ENCODE peak calls at places on chromosomes 12 and 14, in four cellular contexts. F is OCI-LY7, M is Panc1, O is prostate gland. A is an unnamed sample.

GRCh38 chr14:54674342-54674741 is 107.4 kb downstream of the SAMD4A start:
- DNase-seq in F (no peak), M (no peak), O (no peak), A (peak)

GRCh38 chr12:13156277-13156676 is 40.2 kb upstream of the EMP1 start:
- DNase-seq in F (no peak), M (no peak), O (no peak), A (no peak)

GRCh38 chr12:72472350-72472749 is 200.2 kb downstream of the TRHDE start:
- DNase-seq in F (peak), M (no peak), O (no peak), A (no peak)

GRCh38 chr14:90643982-90644510 is 172.2 kb downstream of the TTC7B start:
- DNase-seq in F (no peak), M (no peak), O (no peak), A (no peak)

GRCh38 chr12:76197283-76197682 is 112.8 kb upstream of the NAP1L1 start:
- DNase-seq in F (no peak), M (no peak), O (no peak), A (no peak)

GRCh38 chr14:76742185-76742584 is 19.1 kb upstream of the VASH1 start:
- DNase-seq in F (no peak), M (no peak), O (no peak), A (no peak)

GRCh38 chr12:50772470-50772869 is 8.6 kb downstream of the ATF1 start:
- DNase-seq in F (no peak), M (no peak), O (no peak), A (no peak)

GRCh38 chr14:100711493-100711892 is 15.2 kb upstream of the DLK1 start:
- DNase-seq in F (no peak), M (no peak), O (no peak), A (no peak)

GRCh38 chr12:129700036-129700435 is 203.8 kb downstream of the TMEM132D start:
- DNase-seq in F (no peak), M (no peak), O (no peak), A (no peak)

GRCh38 chr12:14784471-14784870 is 18.8 kb downstream of the WBP11 start:
- DNase-seq in F (no peak), M (no peak), O (no peak), A (no peak)

GRCh38 chr12:102172436-102172835 is 25.2 kb downstream of the PMCH start:
- DNase-seq in F (no peak), M (no peak), O (no peak), A (no peak)

GRCh38 chr12:78406776-78407335 is 457.7 kb upstream of the SYT1 start:
- DNase-seq in F (peak), M (no peak), O (no peak), A (peak)

GRCh38 chr12:124240493-124240892 is 54.4 kb upstream of the RFLNA start:
- DNase-seq in F (peak), M (no peak), O (no peak), A (no peak)

GRCh38 chr12:122473543-122474323 is 27.0 kb downstream of the ZCCHC8 start:
- DNase-seq in F (no peak), M (no peak), O (no peak), A (peak)

GRCh38 chr12:39935275-39935674 is 170.6 kb downstream of the SLC2A13 start:
- DNase-seq in F (no peak), M (no peak), O (no peak), A (no peak)

GRCh38 chr12:16350682-16351081 is 3.2 kb downstream of the MGST1 start:
- DNase-seq in F (no peak), M (no peak), O (peak), A (no peak)

GRCh38 chr12:94290353-94290752 is 142.0 kb downstream of the PLXNC1 start:
- DNase-seq in F (no peak), M (no peak), O (no peak), A (no peak)

GRCh38 chr14:41605550-41606248 is 977 bp upstream of the LRFN5 start:
- DNase-seq in F (no peak), M (no peak), O (no peak), A (no peak)

GRCh38 chr12:124296295-124296915 is 1.5 kb downstream of the RFLNA start:
- DNase-seq in F (no peak), M (no peak), O (no peak), A (no peak)

GRCh38 chr12:95446511-95446910 is 27.4 kb upstream of the METAP2 start:
- DNase-seq in F (no peak), M (no peak), O (no peak), A (no peak)

GRCh38 chr12:82688035-82688501 is 1.4 kb downstream of the TMTC2 start:
- DNase-seq in F (peak), M (no peak), O (no peak), A (no peak)

GRCh38 chr12:66352197-66352596 is 49.9 kb downstream of the HELB start:
- DNase-seq in F (peak), M (no peak), O (no peak), A (no peak)

GRCh38 chr12:32788405-32788804 is 32.7 kb upstream of the YARS2 start:
- DNase-seq in F (no peak), M (no peak), O (no peak), A (no peak)

GRCh38 chr12:103833891-103834290 is 7.1 kb downstream of the NT5DC3 start:
- DNase-seq in F (no peak), M (no peak), O (no peak), A (no peak)

GRCh38 chr12:108831309-108831991 is 25.9 kb downstream of the SSH1 start:
- DNase-seq in F (no peak), M (no peak), O (no peak), A (peak)

GRCh38 chr14:51607677-51608076 is 44.0 kb upstream of the FRMD6 start:
- DNase-seq in F (no peak), M (no peak), O (no peak), A (no peak)

GRCh38 chr14:51691176-51691575 is 39.5 kb downstream of the FRMD6 start:
- DNase-seq in F (no peak), M (no peak), O (no peak), A (no peak)

GRCh38 chr14:61562321-61563161 is 132.8 kb upstream of the HIF1A start:
- DNase-seq in F (no peak), M (no peak), O (no peak), A (no peak)

GRCh38 chr12:113070117-113070906 is 13.8 kb downstream of the DTX1 start:
- DNase-seq in F (peak), M (no peak), O (no peak), A (peak)

GRCh38 chr14:101819251-101819990 is 57.9 kb downstream of the PPP2R5C start:
- DNase-seq in F (no peak), M (no peak), O (no peak), A (no peak)

GRCh38 chr14:74922752-74923401 is at the start of gene RPS6KL1:
- DNase-seq in F (peak), M (no peak), O (peak), A (peak)

GRCh38 chr12:32587536-32588346 is 91.4 kb upstream of the DNM1L start:
- DNase-seq in F (no peak), M (no peak), O (no peak), A (no peak)

DNA sequence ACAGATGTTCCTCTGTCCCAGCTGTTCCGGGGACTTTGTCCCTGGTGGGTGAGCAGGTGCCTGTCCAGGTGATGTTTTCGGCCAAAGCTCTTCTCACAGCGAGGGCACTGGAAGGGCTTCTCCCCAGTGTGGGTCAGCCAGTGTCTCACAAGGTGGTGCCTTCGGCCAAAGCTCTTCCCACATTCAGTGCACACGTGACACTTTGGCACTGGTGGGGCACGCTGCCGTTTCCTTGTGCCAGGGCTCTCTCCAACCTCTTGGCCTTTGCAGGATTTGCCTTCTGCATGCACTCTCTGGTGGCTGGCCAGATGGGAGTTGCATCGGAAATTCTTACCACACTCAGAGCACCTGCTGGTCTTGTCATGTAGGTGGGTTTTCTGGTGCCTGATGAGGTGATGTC is 7.7 kb downstream of the ZNF641 start:
- DNase-seq in F (no peak), M (no peak), O (no peak), A (no peak)
- TF ChIP-seq CTCF in F (no peak), M (no peak), O (no peak), A (no peak)

GRCh38 chr12:6696690-6697583 is 3.7 kb downstream of the PIANP start:
- DNase-seq in F (peak), M (no peak), O (no peak), A (peak)
- TF ChIP-seq CTCF in F (no peak), M (no peak), O (no peak), A (no peak)

GRCh38 chr12:54026640-54027441 is 1.4 kb upstream of the HOXC6 start:
- DNase-seq in F (no peak), M (no peak), O (no peak), A (no peak)
- TF ChIP-seq CTCF in F (no peak), M (no peak), O (no peak), A (no peak)

GRCh38 chr12:49060237-49061156 is at the start of gene KMT2D:
- DNase-seq in F (peak), M (peak), O (peak), A (peak)
- TF ChIP-seq CTCF in F (no peak), M (no peak), O (no peak), A (no peak)

GRCh38 chr14:46325157-46325556 is 326.4 kb downstream of the RPL10L start:
- DNase-seq in F (no peak), M (no peak), O (no peak), A (no peak)
- TF ChIP-seq CTCF in F (no peak), M (no peak), O (no peak), A (no peak)

DNA sequence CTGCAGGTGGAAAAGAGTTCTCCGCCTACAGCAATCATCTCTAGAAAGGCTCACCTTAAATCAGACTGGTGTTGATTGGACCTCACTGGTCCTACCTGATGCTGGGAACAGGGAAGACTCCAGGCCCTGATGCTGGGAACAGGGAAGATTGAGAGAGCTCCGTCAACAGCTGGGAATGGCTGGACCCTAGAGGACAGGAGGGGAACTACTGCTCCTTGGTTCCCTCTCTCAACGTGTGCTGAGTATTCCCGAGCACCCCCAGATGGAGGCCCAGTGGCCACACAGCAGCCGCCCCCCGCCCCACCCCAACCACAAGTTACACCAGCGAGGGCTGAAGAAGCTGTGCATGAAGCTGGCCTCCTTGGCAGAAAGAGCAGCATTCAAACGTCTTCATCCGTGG is 240.3 kb downstream of the SLC15A4 start:
- DNase-seq in F (no peak), M (no peak), O (no peak), A (no peak)
- TF ChIP-seq CTCF in F (peak), M (no peak), O (no peak), A (no peak)

DNA sequence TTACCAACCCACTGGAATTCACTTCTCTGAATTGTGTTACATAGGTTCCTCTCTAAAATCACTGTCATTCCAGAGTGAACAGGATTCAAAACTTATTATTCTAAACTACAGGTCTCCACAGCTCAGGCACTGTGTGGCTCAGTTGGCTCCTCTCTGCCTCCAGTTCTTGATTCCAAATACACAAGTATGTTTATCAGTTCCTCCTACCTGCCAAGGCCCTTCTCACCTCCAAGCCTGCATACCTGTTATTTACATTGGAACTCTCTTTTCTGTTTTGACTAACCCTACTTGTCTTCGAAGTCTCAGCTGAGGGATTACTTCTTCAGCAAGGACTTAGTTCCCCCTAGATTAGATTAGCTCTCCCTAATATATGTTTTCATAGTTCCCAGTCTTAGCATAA is 397.6 kb upstream of the TMTC1 start:
- DNase-seq in F (no peak), M (no peak), O (no peak), A (no peak)
- TF ChIP-seq CTCF in F (no peak), M (no peak), O (no peak), A (no peak)

GRCh38 chr14:88233915-88234314 is 89.2 kb downstream of the KCNK10 start:
- DNase-seq in F (peak), M (no peak), O (no peak), A (no peak)
- TF ChIP-seq CTCF in F (peak), M (peak), O (no peak), A (peak)

GRCh38 chr14:39265741-39266588 is 32.2 kb downstream of the MIA2 start:
- DNase-seq in F (no peak), M (no peak), O (no peak), A (no peak)
- TF ChIP-seq CTCF in F (no peak), M (no peak), O (no peak), A (no peak)

A was measured in GM10248.